ENCODE peak calls at places on chromosomes 11 and 22, in six cellular contexts. E is iris pigment epithelial cell, X is sciatic nerve, Y is osteocyte, Q is HEK293T, V is fibroblast of mammary gland. D is an unnamed sample.

GRCh38 chr11:100687032-100687629 is at the start of gene ARHGAP42:
- DNase-seq in E (peak; percentile 59), X (peak; percentile 86), Y (peak; percentile 85), Q (peak; percentile 58), V (peak; percentile 49), D (peak; percentile 72)

GRCh38 chr11:67371549-67372231 is 1.7 kb downstream of the CLCF1 start:
- DNase-seq in E (peak; percentile 65), X (no peak), Y (no peak), Q (peak; percentile 65), V (peak; percentile 61), D (peak; percentile 100)

GRCh38 chr11:120956710-120957500 is 67.0 kb upstream of the TBCEL start:
- DNase-seq in E (no peak), X (no peak), Y (no peak), Q (no peak), V (no peak), D (no peak)

GRCh38 chr11:46471943-46472661 is 80.5 kb upstream of the CHRM4 start:
- DNase-seq in E (no peak), X (no peak), Y (no peak), Q (no peak), V (no peak), D (no peak)

GRCh38 chr11:115919341-115920086 is 415.3 kb upstream of the CADM1 start:
- DNase-seq in E (peak; percentile 3), X (no peak), Y (no peak), Q (no peak), V (no peak), D (no peak)

GRCh38 chr22:50545522-50546325 is at the start of gene KLHDC7B:
- DNase-seq in E (no peak), X (no peak), Y (no peak), Q (no peak), V (no peak), D (peak; percentile 79)

GRCh38 chr22:26977741-26978140 is 320.4 kb downstream of the MIAT start:
- DNase-seq in E (no peak), X (no peak), Y (no peak), Q (no peak), V (no peak), D (no peak)

GRCh38 chr11:61445535-61445934 is 15.6 kb downstream of the SDHAF2 start:
- DNase-seq in E (no peak), X (no peak), Y (no peak), Q (no peak), V (no peak), D (no peak)

GRCh38 chr11:94853836-94854235 is 85.7 kb downstream of the AMOTL1 start:
- DNase-seq in E (no peak), X (no peak), Y (no peak), Q (no peak), V (no peak), D (no peak)

GRCh38 chr11:28529540-28530410 is 421.6 kb downstream of the METTL15 start:
- DNase-seq in E (peak; percentile 85), X (no peak), Y (no peak), Q (peak; percentile 12), V (peak; percentile 77), D (peak; percentile 58)

GRCh38 chr11:116865696-116866095 is 28.3 kb upstream of the APOA1 start:
- DNase-seq in E (peak; percentile 30), X (no peak), Y (no peak), Q (no peak), V (no peak), D (no peak)

GRCh38 chr22:47433627-47434026 is 671.2 kb downstream of the TBC1D22A start:
- DNase-seq in E (no peak), X (no peak), Y (peak; percentile 38), Q (no peak), V (no peak), D (no peak)

GRCh38 chr11:111272420-111272819 is 25.9 kb upstream of the POU2AF3 start:
- DNase-seq in E (no peak), X (no peak), Y (no peak), Q (no peak), V (no peak), D (no peak)

GRCh38 chr11:73404048-73404447 is 27.8 kb downstream of the RELT start:
- DNase-seq in E (peak; percentile 68), X (peak; percentile 84), Y (no peak), Q (peak; percentile 71), V (peak; percentile 53), D (peak; percentile 73)

GRCh38 chr22:27107824-27108223 is 450.4 kb downstream of the MIAT start:
- DNase-seq in E (peak; percentile 99), X (peak; percentile 81), Y (no peak), Q (no peak), V (peak; percentile 90), D (no peak)

GRCh38 chr11:115241899-115242298 is 262.3 kb downstream of the CADM1 start:
- DNase-seq in E (no peak), X (no peak), Y (no peak), Q (no peak), V (no peak), D (no peak)

GRCh38 chr22:22893077-22893805 is 5.6 kb downstream of the IGLL5 start:
- DNase-seq in E (no peak), X (peak; percentile 45), Y (no peak), Q (no peak), V (no peak), D (no peak)

GRCh38 chr11:2891291-2891690 is 5.7 kb upstream of the CDKN1C start:
- DNase-seq in E (no peak), X (no peak), Y (no peak), Q (no peak), V (no peak), D (no peak)

GRCh38 chr11:107482234-107482633 is 24.6 kb upstream of the CWF19L2 start:
- DNase-seq in E (no peak), X (no peak), Y (no peak), Q (no peak), V (no peak), D (no peak)

GRCh38 chr22:22410121-22410520 is 98.4 kb downstream of the ZNF280B start:
- DNase-seq in E (no peak), X (peak; percentile 74), Y (peak; percentile 81), Q (no peak), V (peak; percentile 16), D (no peak)

GRCh38 chr22:22974795-22975580 is 87.4 kb downstream of the IGLL5 start:
- DNase-seq in E (no peak), X (no peak), Y (no peak), Q (no peak), V (no peak), D (no peak)

GRCh38 chr11:78290293-78291176 is 101.8 kb downstream of the USP35 start:
- DNase-seq in E (peak; percentile 97), X (no peak), Y (no peak), Q (no peak), V (peak; percentile 93), D (peak; percentile 37)

GRCh38 chr11:20443596-20443995 is 56.1 kb downstream of the PRMT3 start:
- DNase-seq in E (peak; percentile 47), X (no peak), Y (no peak), Q (peak; percentile 12), V (peak; percentile 37), D (no peak)

GRCh38 chr22:48532986-48533385 is 1294.7 kb downstream of the BRD1 start:
- DNase-seq in E (no peak), X (no peak), Y (no peak), Q (no peak), V (no peak), D (no peak)

GRCh38 chr11:36376315-36376887 is 80.3 kb downstream of the PRR5L start:
- DNase-seq in E (peak; percentile 55), X (peak; percentile 69), Y (no peak), Q (peak; percentile 11), V (peak; percentile 19), D (no peak)

GRCh38 chr11:76185511-76185910 is 20.8 kb downstream of the WNT11 start:
- DNase-seq in E (no peak), X (no peak), Y (no peak), Q (no peak), V (no peak), D (no peak)

GRCh38 chr11:22189660-22190059 is 3.2 kb upstream of the ANO5 start:
- DNase-seq in E (no peak), X (no peak), Y (no peak), Q (no peak), V (no peak), D (no peak)

GRCh38 chr11:1949922-1950321 is 2.8 kb downstream of the MRPL23 start:
- DNase-seq in E (no peak), X (no peak), Y (no peak), Q (no peak), V (no peak), D (no peak)

GRCh38 chr11:34656062-34656720 is 35.3 kb downstream of the EHF start:
- DNase-seq in E (peak; percentile 32), X (no peak), Y (no peak), Q (no peak), V (peak; percentile 40), D (no peak)

GRCh38 chr22:49010086-49010863 is 817.4 kb downstream of the BRD1 start:
- DNase-seq in E (no peak), X (peak; percentile 26), Y (no peak), Q (no peak), V (no peak), D (no peak)

GRCh38 chr11:126499124-126499752 is 143.8 kb downstream of the ST3GAL4 start:
- DNase-seq in E (no peak), X (peak; percentile 19), Y (no peak), Q (no peak), V (no peak), D (no peak)

GRCh38 chr22:24455751-24456426 is 28.5 kb downstream of the ADORA2A start:
- DNase-seq in E (no peak), X (no peak), Y (no peak), Q (no peak), V (no peak), D (no peak)

GRCh38 chr11:63698976-63699733 is 17.9 kb downstream of the RTN3 start:
- DNase-seq in E (no peak), X (no peak), Y (no peak), Q (no peak), V (no peak), D (no peak)

GRCh38 chr22:16933274-16933923 is 74.6 kb downstream of the GAB4 start:
- DNase-seq in E (no peak), X (no peak), Y (no peak), Q (no peak), V (no peak), D (no peak)

D was measured in HuH-7.